ENCODE peak calls at places on chromosomes 2 and 18, in six cellular contexts. O is stomach, W is brain microvascular endothelial cell, H is NCI-H510A, Q is 8988T, F is omental fat pad. S is an unnamed sample.
A peak's percentile ranks its signal among the peaks of the same experiment; 100 is the strongest.

GRCh38 chr2:16973586-16974274 is 308.1 kb upstream of the CYRIA start:
- DNase-seq in O (no peak), W (peak; percentile 51), H (no peak), Q (no peak), F (no peak), S (no peak)

GRCh38 chr2:47127862-47128543 is 27.1 kb downstream of the STPG4 start:
- DNase-seq in O (no peak), W (no peak), H (no peak), Q (no peak), F (no peak), S (no peak)

GRCh38 chr2:1341409-1342120 is 71.7 kb upstream of the TPO start:
- DNase-seq in O (no peak), W (no peak), H (no peak), Q (no peak), F (no peak), S (no peak)

GRCh38 chr2:187917535-187917934 is 363.3 kb upstream of the TFPI start:
- DNase-seq in O (no peak), W (peak; percentile 44), H (no peak), Q (no peak), F (no peak), S (no peak)

GRCh38 chr18:78621141-78621540 is 358.5 kb upstream of the SALL3 start:
- DNase-seq in O (no peak), W (no peak), H (no peak), Q (no peak), F (no peak), S (no peak)

GRCh38 chr18:31205273-31205672 is 42.6 kb upstream of the DSC1 start:
- DNase-seq in O (no peak), W (no peak), H (no peak), Q (no peak), F (no peak), S (no peak)

GRCh38 chr2:48510329-48510728 is 19.6 kb upstream of the STON1 start:
- DNase-seq in O (no peak), W (no peak), H (no peak), Q (no peak), F (no peak), S (no peak)

GRCh38 chr18:77059294-77059916 is 73.2 kb downstream of the MBP start:
- DNase-seq in O (no peak), W (peak; percentile 91), H (peak; percentile 38), Q (no peak), F (no peak), S (no peak)

GRCh38 chr2:54657664-54658083 is 65.8 kb upstream of the EML6 start:
- DNase-seq in O (peak; percentile 82), W (peak; percentile 38), H (no peak), Q (peak; percentile 34), F (no peak), S (peak; percentile 71)

GRCh38 chr2:77348821-77349220 is 173.4 kb downstream of the LRRTM4 start:
- DNase-seq in O (no peak), W (no peak), H (no peak), Q (no peak), F (no peak), S (no peak)

GRCh38 chr2:163351966-163352365 is 383.8 kb downstream of the FIGN start:
- DNase-seq in O (no peak), W (no peak), H (no peak), Q (no peak), F (no peak), S (no peak)

GRCh38 chr2:237304763-237305514 is 109.0 kb downstream of the COL6A3 start:
- DNase-seq in O (no peak), W (peak; percentile 49), H (no peak), Q (no peak), F (no peak), S (no peak)

GRCh38 chr2:235414422-235414821 is 79.4 kb upstream of the AGAP1 start:
- DNase-seq in O (peak; percentile 60), W (no peak), H (peak; percentile 6), Q (no peak), F (no peak), S (no peak)

GRCh38 chr18:55592572-55592971 is 4.6 kb upstream of the TCF4 start:
- DNase-seq in O (no peak), W (peak; percentile 63), H (no peak), Q (no peak), F (no peak), S (no peak)